ENCODE peak calls at places on chromosome 1, in nine cellular contexts. V, W, E, J, L, N, T, H and P are unnamed samples.
A peak's percentile ranks its signal among the peaks of the same experiment; 100 is the strongest.

GRCh38 chr1:43052322-43052721 is 93.7 kb upstream of the SLC2A1 start:
- DNase-seq in N (no peak), W (no peak), E (no peak), J (no peak), T (no peak), H (no peak), V (no peak), L (no peak), P (no peak)

GRCh38 chr1:153375511-153375910 is at the start of gene S100A12:
- DNase-seq in E (no peak), H (peak; percentile 51), V (peak; percentile 98), N (no peak), J (peak; percentile 46), L (no peak), W (no peak), T (peak; percentile 42), P (no peak)

GRCh38 chr1:18118491-18118890 is 10.9 kb downstream of the IGSF21 start:
- DNase-seq in T (no peak), E (no peak), J (no peak), V (no peak), N (no peak), H (no peak), L (no peak), W (no peak), P (no peak)

GRCh38 chr1:98323906-98324358 is 337.6 kb upstream of the SNX7 start:
- DNase-seq in L (no peak), J (no peak), H (peak; percentile 83), N (no peak), T (peak; percentile 46), V (peak; percentile 98), E (peak; percentile 31), W (peak; percentile 45), P (no peak)

GRCh38 chr1:39943471-39944290 is 11.3 kb upstream of the MFSD2A start:
- DNase-seq in V (peak; percentile 79), W (no peak), E (no peak), T (no peak), J (no peak), N (no peak), L (no peak), H (peak; percentile 30), P (no peak)

GRCh38 chr1:30974536-30974935 is 66.0 kb upstream of the SDC3 start:
- DNase-seq in E (no peak), T (no peak), L (no peak), H (no peak), J (no peak), N (no peak), W (no peak), V (no peak), P (no peak)

GRCh38 chr1:25955553-25955952 is 42.3 kb downstream of the PAFAH2 start:
- DNase-seq in T (no peak), L (no peak), H (no peak), N (no peak), W (no peak), J (no peak), E (no peak), V (no peak), P (no peak)

GRCh38 chr1:3735027-3735682 is 17.1 kb upstream of the CCDC27 start:
- DNase-seq in W (no peak), E (no peak), H (no peak), T (no peak), J (no peak), N (no peak), L (no peak), V (no peak), P (no peak)

GRCh38 chr1:205247130-205247921 is 19.6 kb downstream of the TMCC2 start:
- DNase-seq in L (no peak), J (no peak), H (no peak), W (no peak), N (no peak), V (no peak), E (peak; percentile 27), T (no peak), P (no peak)

GRCh38 chr1:197994907-197995407 is 77.8 kb downstream of the LHX9 start:
- DNase-seq in W (peak; percentile 66), H (peak; percentile 20), T (peak; percentile 56), E (no peak), J (no peak), N (peak; percentile 34), V (no peak), L (peak; percentile 24), P (no peak)

GRCh38 chr1:87644500-87645245 is 316.0 kb downstream of the LMO4 start:
- DNase-seq in E (no peak), V (peak; percentile 84), H (peak; percentile 9), W (no peak), N (no peak), L (no peak), T (peak; percentile 27), J (no peak), P (no peak)

GRCh38 chr1:206733012-206733411 is 37.6 kb upstream of the IL19 start:
- DNase-seq in V (no peak), H (no peak), T (no peak), W (no peak), N (no peak), J (no peak), E (no peak), L (no peak), P (no peak)

GRCh38 chr1:29052951-29053350 is 70.8 kb downstream of the TMEM200B start:
- DNase-seq in L (no peak), V (no peak), N (no peak), J (no peak), H (no peak), W (no peak), E (no peak), T (no peak), P (no peak)

DNA sequence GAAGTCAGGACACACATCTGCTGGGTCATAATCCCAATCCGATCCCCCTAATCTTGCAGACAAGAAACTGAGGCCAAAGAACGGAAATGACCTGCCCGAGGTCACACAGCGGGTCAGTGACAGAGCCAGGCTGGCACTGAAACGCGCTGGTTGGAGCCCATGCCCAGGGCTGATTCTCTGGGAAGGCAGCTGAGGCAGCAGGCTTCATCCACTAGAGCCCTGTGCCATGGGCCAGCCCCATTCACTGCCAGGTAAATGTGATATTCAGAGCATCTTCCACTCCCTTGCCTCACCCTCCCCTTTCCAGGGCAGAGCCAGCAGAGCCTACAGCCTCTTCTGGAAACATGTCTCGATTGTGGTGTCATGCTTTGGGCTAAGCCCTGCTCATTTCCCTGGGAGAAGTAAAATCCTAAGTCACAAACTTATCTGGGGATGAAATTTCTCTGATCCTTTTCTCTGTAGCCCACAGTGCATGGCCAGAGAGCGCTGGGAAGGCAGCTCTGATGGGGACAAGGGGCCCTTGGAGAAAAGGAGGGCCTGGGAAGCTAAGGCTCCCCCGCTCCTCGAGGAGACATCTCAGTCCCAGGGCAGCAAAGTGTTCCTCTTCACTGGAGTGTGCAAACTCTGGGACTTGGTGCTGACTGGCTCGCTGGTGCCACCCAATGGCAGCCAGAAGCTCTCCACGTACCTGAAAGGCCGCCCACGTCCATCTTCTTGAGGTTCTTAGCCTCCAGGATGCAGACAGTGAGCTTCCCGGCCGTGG is 110.4 kb downstream of the SYT2 start:
- DNase-seq in T (peak; percentile 83), N (peak; percentile 58), W (peak; percentile 63), E (peak; percentile 60), L (peak; percentile 54), H (peak; percentile 76), V (peak; percentile 63), J (no peak), P (peak; percentile 54)
- H3K27ac ChIP-seq in T (no peak overlapping the region), N (no peak overlapping the region), W (no peak overlapping the region), E (peak overlapping the region; percentile 62), L (no peak overlapping the region), H (no peak overlapping the region), V (no peak overlapping the region), J (no peak overlapping the region), P (no peak overlapping the region)

DNA sequence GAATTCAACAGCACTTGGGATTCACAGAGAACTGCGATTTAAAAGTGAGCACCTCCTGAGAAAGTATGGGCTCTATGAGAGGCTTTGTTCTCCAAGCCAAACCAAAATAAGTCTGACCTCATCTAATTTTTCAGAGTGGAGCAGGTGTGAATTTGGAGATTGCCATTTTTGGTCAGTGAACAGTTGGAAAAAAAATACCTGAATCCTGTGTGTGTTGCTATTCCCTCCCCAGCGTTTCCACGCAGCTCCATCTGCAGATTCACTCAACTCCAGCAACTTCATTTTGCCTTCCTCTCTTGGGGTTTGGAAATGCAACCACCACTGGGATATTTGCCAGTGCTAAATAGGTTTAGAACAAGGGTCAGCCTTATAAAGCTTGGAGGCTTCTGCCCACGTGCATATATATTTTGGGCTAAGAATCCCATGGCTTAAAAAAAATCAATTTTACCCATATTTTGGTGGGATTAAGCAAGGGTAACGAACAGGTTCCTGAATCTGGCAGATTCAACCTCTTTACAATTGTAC is 11.2 kb downstream of the CASQ2 start:
- DNase-seq in J (no peak), L (no peak), T (no peak), E (no peak), V (no peak), H (no peak), N (no peak), W (no peak), P (no peak)
- TF ChIP-seq CTCF in J (no peak), L (no peak), T (no peak), E (no peak), V (no peak), H (no peak), N (no peak), W (no peak), P (no peak)

DNA sequence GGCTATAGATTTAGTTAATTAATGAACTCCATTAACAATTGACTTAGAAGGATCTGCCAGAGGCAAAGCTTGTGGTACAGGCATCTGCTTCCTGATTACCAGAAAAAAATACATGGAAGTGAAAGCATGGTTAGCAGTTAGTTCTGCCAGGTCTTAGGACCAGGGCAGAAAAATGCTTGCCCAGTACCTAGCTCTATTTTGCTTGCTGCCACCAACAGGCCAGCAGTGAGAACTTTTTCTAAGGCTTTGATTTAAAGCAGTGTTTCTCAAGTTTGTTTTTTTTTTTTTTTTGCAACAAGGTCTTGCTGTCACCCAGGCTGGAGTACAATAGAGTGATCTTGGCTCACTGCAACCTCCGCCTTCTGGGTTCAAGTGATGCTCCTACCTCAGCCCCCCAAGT is 16.4 kb upstream of the MTF1 start:
- DNase-seq in V (peak; percentile 42), W (no peak), N (no peak), E (no peak), H (no peak), T (no peak), J (no peak), L (no peak), P (no peak)
- H3K4me1 ChIP-seq in V (no peaks in the 10 kb centered on the region), W (no peaks in the 10 kb centered on the region), N (no peaks in the 10 kb centered on the region), E (no peaks in the 10 kb centered on the region), H (no peaks in the 10 kb centered on the region), T (peaks cover 5% of the 10 kb centered on the region), J (no peaks in the 10 kb centered on the region), L (no peaks in the 10 kb centered on the region), P (no peaks in the 10 kb centered on the region)

GRCh38 chr1:173867141-173867752 is 542 bp downstream of the GAS5 start:
- DNase-seq in E (no peak), W (no peak), H (no peak), L (no peak), N (peak; percentile 30), J (no peak), T (no peak), V (no peak), P (no peak)

GRCh38 chr1:173868266-173869107 is at the start of gene ZBTB37:
- DNase-seq in W (peak; percentile 94), N (peak; percentile 96), V (peak; percentile 78), E (peak; percentile 72), J (peak; percentile 94), H (peak; percentile 99), T (peak; percentile 96), L (peak; percentile 96), P (peak; percentile 88)

GRCh38 chr1:173867753-173868265 is at the start of gene GAS5:
- DNase-seq in T (peak; percentile 100), L (peak; percentile 100), H (peak; percentile 99), J (peak; percentile 100), N (peak; percentile 100), V (peak; percentile 97), E (peak; percentile 100), W (peak; percentile 100), P (peak; percentile 98)

GRCh38 chr1:173865468-173866164 is 2.2 kb downstream of the GAS5 start:
- DNase-seq in N (no peak), E (no peak), J (no peak), W (no peak), V (no peak), H (no peak), L (no peak), T (no peak), P (no peak)

GRCh38 chr1:173866462-173866861 is 1.3 kb downstream of the GAS5 start:
- DNase-seq in L (no peak), V (no peak), T (no peak), W (no peak), J (no peak), H (no peak), N (no peak), E (no peak), P (no peak)
- H3K27ac ChIP-seq in L (no peak overlapping the region), V (no peak overlapping the region), T (peak overlapping the region; percentile 4), W (no peak overlapping the region), J (no peak overlapping the region), H (peak overlapping the region; percentile 91), N (no peak overlapping the region), E (peak overlapping the region; percentile 94), P (peak overlapping the region; percentile 99)